ENCODE peak calls at places on chromosomes 3 and 15, in five cellular contexts. T, S, A, M and R are unnamed samples.

GRCh38 chr3:133268772-133269171 is 131.1 kb upstream of the BFSP2 start:
- DNase-seq in T (no peak), S (no peak), A (no peak), M (no peak), R (no peak)

GRCh38 chr15:53434174-53434678 is 325.2 kb downstream of the WDR72 start:
- DNase-seq in T (no peak), S (no peak), A (no peak), M (no peak), R (no peak)

GRCh38 chr3:69671082-69671952 is 67.9 kb upstream of the MITF start:
- DNase-seq in T (no peak), S (no peak), A (peak), M (peak), R (no peak)

GRCh38 chr15:60083318-60083717 is 79.2 kb downstream of the FOXB1 start:
- DNase-seq in T (no peak), S (no peak), A (no peak), M (no peak), R (no peak)

GRCh38 chr3:51389423-51390183 is 1.5 kb upstream of the RBM15B start:
- DNase-seq in T (no peak), S (peak), A (peak), M (no peak), R (no peak)

GRCh38 chr3:55538158-55538557 is 51.1 kb upstream of the WNT5A start:
- DNase-seq in T (no peak), S (no peak), A (no peak), M (no peak), R (no peak)

GRCh38 chr3:110814170-110815007 is 257.2 kb upstream of the NECTIN3 start:
- DNase-seq in T (no peak), S (no peak), A (no peak), M (peak), R (peak)

GRCh38 chr3:170154569-170155143 is 26.9 kb downstream of the PHC3 start:
- DNase-seq in T (no peak), S (no peak), A (no peak), M (no peak), R (no peak)

GRCh38 chr3:170270282-170270891 is 48.2 kb downstream of the PRKCI start:
- DNase-seq in T (no peak), S (peak), A (no peak), M (no peak), R (no peak)

GRCh38 chr3:49903451-49904424 is at the start of gene MST1R:
- DNase-seq in T (peak), S (peak), A (peak), M (peak), R (no peak)

GRCh38 chr3:149336925-149337324 is 3.5 kb upstream of the TM4SF18 start:
- DNase-seq in T (no peak), S (no peak), A (no peak), M (no peak), R (no peak)

GRCh38 chr15:63893866-63894661 is 60.3 kb upstream of the HERC1 start:
- DNase-seq in T (no peak), S (no peak), A (no peak), M (no peak), R (no peak)

GRCh38 chr3:159928071-159928491 is 60.6 kb upstream of the IL12A start:
- DNase-seq in T (no peak), S (no peak), A (no peak), M (peak), R (no peak)

GRCh38 chr3:169627073-169627472 is 36.4 kb downstream of the MECOM start:
- DNase-seq in T (no peak), S (no peak), A (no peak), M (no peak), R (no peak)

GRCh38 chr15:60355148-60355857 is 42.5 kb downstream of the ANXA2 start:
- DNase-seq in T (no peak), S (no peak), A (no peak), M (no peak), R (no peak)

GRCh38 chr3:3286014-3286413 is 106.5 kb upstream of the CRBN start:
- DNase-seq in T (no peak), S (no peak), A (no peak), M (no peak), R (no peak)

GRCh38 chr15:60392986-60393811 is 4.6 kb downstream of the ANXA2 start:
- DNase-seq in T (peak), S (peak), A (peak), M (peak), R (no peak)

GRCh38 chr3:52122491-52122890 is 31.7 kb downstream of the POC1A start:
- DNase-seq in T (no peak), S (no peak), A (no peak), M (no peak), R (no peak)

GRCh38 chr15:53837263-53837662 is 77.8 kb upstream of the WDR72 start:
- DNase-seq in T (no peak), S (no peak), A (no peak), M (peak), R (no peak)

GRCh38 chr3:84958495-84959469 is at the start of gene CADM2:
- DNase-seq in T (peak), S (peak), A (peak), M (peak), R (no peak)

GRCh38 chr3:73364517-73364916 is 260.2 kb downstream of the PDZRN3 start:
- DNase-seq in T (no peak), S (no peak), A (no peak), M (peak), R (no peak)

GRCh38 chr3:168021737-168022450 is 73.8 kb downstream of the GOLIM4 start:
- DNase-seq in T (no peak), S (no peak), A (no peak), M (no peak), R (no peak)

GRCh38 chr3:113214917-113215595 is 3.7 kb downstream of the BOC start:
- DNase-seq in T (no peak), S (no peak), A (no peak), M (no peak), R (no peak)

GRCh38 chr15:89457086-89457485 is 39.3 kb downstream of the RHCG start:
- DNase-seq in T (no peak), S (no peak), A (no peak), M (peak), R (no peak)

GRCh38 chr3:31253782-31254181 is 278.9 kb upstream of the STT3B start:
- DNase-seq in T (no peak), S (no peak), A (no peak), M (no peak), R (no peak)

GRCh38 chr15:52183562-52184173 is 7.5 kb downstream of the GNB5 start:
- DNase-seq in T (peak), S (peak), A (no peak), M (no peak), R (no peak)

GRCh38 chr3:139286825-139287224 is 57.0 kb upstream of the MRPS22 start:
- DNase-seq in T (peak), S (no peak), A (peak), M (no peak), R (no peak)

GRCh38 chr15:47652853-47653243 is 64.5 kb upstream of the SEMA6D start:
- DNase-seq in T (no peak), S (no peak), A (no peak), M (no peak), R (no peak)

GRCh38 chr3:38455639-38456430 is 2.1 kb downstream of the ACVR2B start:
- DNase-seq in T (peak), S (no peak), A (peak), M (no peak), R (peak)

GRCh38 chr15:100111103-100112060 is 230.4 kb downstream of the ADAMTS17 start:
- DNase-seq in T (no peak), S (peak), A (peak), M (peak), R (peak)

GRCh38 chr15:70722266-70723123 is 40.9 kb downstream of the UACA start:
- DNase-seq in T (no peak), S (no peak), A (no peak), M (no peak), R (peak)

GRCh38 chr3:7934362-7934761 is 567.3 kb upstream of the LMCD1 start:
- DNase-seq in T (no peak), S (no peak), A (no peak), M (no peak), R (no peak)

GRCh38 chr15:32774022-32774421 is 56.2 kb downstream of the GREM1 start:
- DNase-seq in T (no peak), S (no peak), A (no peak), M (peak), R (peak)

GRCh38 chr3:8768364-8769087 is 887 bp downstream of the OXTR start:
- DNase-seq in T (no peak), S (no peak), A (no peak), M (no peak), R (no peak)

GRCh38 chr3:189900578-189900977 is 220.1 kb downstream of the P3H2 start:
- DNase-seq in T (no peak), S (no peak), A (no peak), M (peak), R (no peak)
- H3K4me3 ChIP-seq in T (no peak), S (no peak), A (no peak), M (no peak), R (no peak)

GRCh38 chr15:40332138-40332781 is 8.5 kb downstream of the CCDC9B start:
- DNase-seq in T (no peak), S (no peak), A (no peak), M (no peak), R (no peak)
- H3K27ac ChIP-seq in T (no peak), S (peak), A (peak), M (no peak), R (no peak)

DNA sequence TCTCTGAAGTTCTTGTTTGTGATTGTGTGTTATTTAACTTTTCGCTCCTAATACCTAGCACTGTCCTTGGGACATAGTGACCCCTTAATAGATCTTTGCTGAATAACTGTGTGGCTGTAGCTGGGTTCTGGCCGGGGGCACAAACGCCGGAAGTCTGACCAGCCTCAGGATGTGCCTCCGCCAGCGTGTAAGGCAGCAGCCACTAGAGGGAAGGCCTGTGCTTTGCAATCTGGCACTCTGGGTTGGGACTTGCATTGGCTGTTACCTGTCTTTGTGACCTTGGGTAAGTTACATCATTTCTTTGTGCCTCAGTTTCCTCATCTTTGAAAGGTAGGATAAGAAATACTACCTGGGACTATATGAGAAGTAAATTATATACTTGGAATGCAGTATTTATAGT is 158.7 kb downstream of the GHSR start:
- DNase-seq in T (no peak), S (peak), A (peak), M (no peak), R (no peak)
- TF ChIP-seq CTCF in T (no peak), S (peak), A (peak), M (no peak), R (peak)

GRCh38 chr3:150583028-150583427 is 20.1 kb upstream of the SELENOT start:
- DNase-seq in T (no peak), S (no peak), A (no peak), M (no peak), R (no peak)

GRCh38 chr3:150582620-150583019 is 20.5 kb upstream of the SELENOT start:
- DNase-seq in T (no peak), S (no peak), A (no peak), M (no peak), R (no peak)

GRCh38 chr3:150589759-150590158 is 13.4 kb upstream of the SELENOT start:
- DNase-seq in T (no peak), S (no peak), A (no peak), M (no peak), R (no peak)

GRCh38 chr3:150594150-150594549 is 9.0 kb upstream of the SELENOT start:
- DNase-seq in T (no peak), S (no peak), A (no peak), M (no peak), R (no peak)

DNA sequence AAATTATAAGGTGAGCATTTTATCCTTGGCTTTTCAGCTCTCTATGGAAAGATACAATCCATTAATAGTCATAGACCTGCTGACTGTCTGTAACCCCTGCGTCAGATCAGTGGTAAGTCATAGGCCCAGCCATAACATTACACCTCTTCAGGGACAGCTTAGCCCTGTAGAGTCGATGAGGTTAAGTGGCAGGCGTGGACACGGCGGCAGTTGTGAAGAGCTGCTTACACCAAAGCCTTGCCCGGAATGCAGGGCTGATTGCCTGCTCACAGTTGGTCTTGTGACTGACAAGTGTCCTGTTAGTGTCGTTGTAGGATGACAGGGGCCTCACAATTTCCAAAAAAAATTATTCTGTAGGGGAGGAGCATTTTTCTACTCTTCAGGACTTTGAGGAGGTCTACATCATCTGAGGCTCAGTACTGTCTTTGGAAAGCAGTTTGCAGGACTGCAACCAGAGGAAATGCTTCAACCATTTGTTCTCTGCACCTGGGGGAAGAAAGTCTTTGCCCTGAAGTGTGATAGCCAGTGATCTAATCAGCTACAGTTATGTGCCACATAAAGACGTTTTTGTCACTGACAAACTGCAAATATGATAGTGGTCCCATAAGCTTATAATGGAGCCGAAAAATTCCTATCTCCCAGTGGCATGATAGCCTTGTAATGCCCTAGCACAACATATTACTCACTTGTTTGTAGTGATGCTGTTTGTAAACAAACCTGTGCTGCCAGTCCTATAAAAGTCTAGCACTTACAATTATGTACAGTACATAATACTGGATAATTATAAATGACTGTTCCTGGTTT is 14.9 kb upstream of the SELENOT start:
- DNase-seq in T (no peak), S (no peak), A (peak), M (no peak), R (no peak)
- H3K4me3 ChIP-seq in T (no peak), S (no peak), A (no peak), M (no peak), R (no peak)

GRCh38 chr3:14550651-14551611 is 10.8 kb upstream of the GRIP2 start:
- DNase-seq in T (no peak), S (no peak), A (no peak), M (peak), R (no peak)
- H3K27ac ChIP-seq in T (no peak), S (no peak), A (no peak), M (no peak), R (no peak)